ENCODE peak calls at places on chromosomes 11 and 22, in four cellular contexts. D, G, X and M are unnamed samples.

GRCh38 chr11:5596611-5597201 is at the start of gene TRIM6:
- DNase-seq in G (peak), X (peak), D (peak), M (peak)

GRCh38 chr11:75013051-75013450 is 24.3 kb downstream of the NEU3 start:
- DNase-seq in D (peak), X (no peak), G (no peak), M (no peak)

GRCh38 chr11:27812341-27812740 is 112.1 kb upstream of the BDNF start:
- DNase-seq in D (no peak), X (peak), G (no peak), M (no peak)

GRCh38 chr11:67031791-67032561 is 9.0 kb downstream of the SYT12 start:
- DNase-seq in D (peak), G (no peak), X (peak), M (no peak)

GRCh38 chr22:47134222-47134621 is 371.8 kb downstream of the TBC1D22A start:
- DNase-seq in X (no peak), G (no peak), D (no peak), M (no peak)

GRCh38 chr11:44899959-44900358 is 50.7 kb downstream of the TP53I11 start:
- DNase-seq in D (peak), G (no peak), X (peak), M (peak)

GRCh38 chr11:65403607-65404121 is 17.2 kb downstream of the FRMD8 start:
- DNase-seq in G (no peak), D (no peak), X (no peak), M (no peak)

GRCh38 chr11:35171226-35171625 is 32.3 kb downstream of the CD44 start:
- DNase-seq in G (no peak), X (no peak), D (no peak), M (no peak)

GRCh38 chr11:103091024-103091423 is 936 bp downstream of the DCUN1D5 start:
- DNase-seq in X (peak), G (no peak), D (peak), M (peak)

GRCh38 chr11:19216709-19217374 is 15.1 kb upstream of the CSRP3 start:
- DNase-seq in D (no peak), G (no peak), X (no peak), M (no peak)

GRCh38 chr11:107183963-107184362 is 165.7 kb upstream of the GUCY1A2 start:
- DNase-seq in X (no peak), D (no peak), G (no peak), M (no peak)

GRCh38 chr22:16917144-16918003 is 90.6 kb downstream of the GAB4 start:
- DNase-seq in X (peak), G (peak), D (peak), M (peak)

GRCh38 chr11:61895046-61895717 is 3.8 kb upstream of the FADS3 start:
- DNase-seq in G (no peak), D (no peak), X (no peak), M (no peak)

GRCh38 chr11:43644626-43645299 is 35.8 kb upstream of the HSD17B12 start:
- DNase-seq in G (no peak), D (peak), X (peak), M (no peak)

GRCh38 chr11:41497974-41498373 is 38.5 kb upstream of the LRRC4C start:
- DNase-seq in X (peak), G (no peak), D (no peak), M (no peak)

GRCh38 chr11:92500463-92500862 is 275.8 kb downstream of the FAT3 start:
- DNase-seq in X (no peak), G (no peak), D (no peak), M (peak)

GRCh38 chr11:30488304-30488998 is 97.7 kb downstream of the MPPED2 start:
- DNase-seq in G (peak), X (peak), D (peak), M (no peak)

GRCh38 chr22:29331213-29331612 is 15.7 kb upstream of the RASL10A start:
- DNase-seq in G (no peak), X (no peak), D (no peak), M (no peak)

GRCh38 chr11:66047541-66048365 is 1.2 kb downstream of the GAL3ST3 start:
- DNase-seq in G (no peak), D (no peak), X (no peak), M (no peak)

GRCh38 chr11:48036011-48036410 is 55.7 kb downstream of the PTPRJ start:
- DNase-seq in G (no peak), D (no peak), X (no peak), M (no peak)

GRCh38 chr11:10096987-10097386 is 197.0 kb downstream of the SBF2 start:
- DNase-seq in G (no peak), D (no peak), X (no peak), M (no peak)

GRCh38 chr22:43201486-43202219 is 14.7 kb upstream of the TTLL12 start:
- DNase-seq in G (no peak), D (no peak), X (no peak), M (no peak)

GRCh38 chr11:95593101-95593500 is 196.5 kb downstream of the FAM76B start:
- DNase-seq in G (no peak), X (no peak), D (no peak), M (no peak)

GRCh38 chr22:48886604-48887393 is 940.9 kb downstream of the BRD1 start:
- DNase-seq in G (no peak), D (no peak), X (no peak), M (no peak)

GRCh38 chr22:19038164-19038546 is 84.1 kb downstream of the DGCR2 start:
- DNase-seq in X (no peak), G (no peak), D (no peak), M (no peak)

GRCh38 chr22:19039448-19039780 is 82.8 kb downstream of the DGCR2 start:
- DNase-seq in G (no peak), D (no peak), X (no peak), M (no peak)

GRCh38 chr22:19037282-19038163 is 84.7 kb downstream of the DGCR2 start:
- DNase-seq in G (no peak), X (no peak), D (no peak), M (no peak)

GRCh38 chr22:19039796-19040580 is 82.2 kb downstream of the DGCR2 start:
- DNase-seq in D (no peak), X (no peak), G (no peak), M (no peak)

DNA sequence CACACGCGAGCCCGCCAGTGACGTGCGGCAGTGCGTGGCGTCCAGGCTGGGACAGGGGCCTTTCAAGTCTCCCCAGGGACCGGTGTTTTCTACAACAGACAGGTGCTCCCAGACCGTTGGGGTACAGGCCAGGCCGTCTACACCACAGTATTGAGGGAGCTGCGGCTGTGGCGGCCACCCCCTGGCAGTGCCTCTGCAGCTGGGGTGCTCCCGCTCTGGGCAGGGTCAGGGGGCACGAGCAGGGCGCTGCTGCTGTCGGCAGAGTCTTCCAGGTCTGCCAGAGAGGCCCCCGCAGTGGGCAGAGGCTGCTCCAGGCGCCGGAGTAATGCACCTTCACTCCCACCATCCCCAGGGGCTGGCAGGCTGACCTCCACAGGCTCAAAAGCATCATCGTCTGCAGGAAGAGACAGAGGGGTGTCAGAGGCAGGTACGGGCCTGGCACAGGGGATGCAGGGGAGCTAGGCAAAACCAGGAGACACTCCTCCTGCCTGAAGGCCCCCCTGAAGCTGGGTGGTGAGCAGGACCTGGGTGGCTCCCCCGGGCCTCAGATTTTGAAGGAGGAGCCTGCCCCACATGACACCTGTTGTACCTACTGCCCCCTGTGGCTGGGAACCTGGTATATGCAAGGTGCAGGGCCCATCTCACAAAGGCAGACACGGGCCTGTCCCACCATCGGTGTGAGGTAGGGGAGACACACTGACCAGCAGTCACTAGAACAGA is 83.3 kb downstream of the DGCR2 start:
- DNase-seq in X (no peak), G (no peak), D (no peak), M (no peak)
- TF ChIP-seq CTCF in X (no peak), G (no peak), D (no peak), M (no peak)

GRCh38 chr22:35739642-35740041 is 22.0 kb downstream of the APOL5 start:
- DNase-seq in X (no peak), G (no peak), D (peak), M (no peak)
- TF ChIP-seq CTCF in X (peak), G (no peak), D (peak), M (no peak)

DNA sequence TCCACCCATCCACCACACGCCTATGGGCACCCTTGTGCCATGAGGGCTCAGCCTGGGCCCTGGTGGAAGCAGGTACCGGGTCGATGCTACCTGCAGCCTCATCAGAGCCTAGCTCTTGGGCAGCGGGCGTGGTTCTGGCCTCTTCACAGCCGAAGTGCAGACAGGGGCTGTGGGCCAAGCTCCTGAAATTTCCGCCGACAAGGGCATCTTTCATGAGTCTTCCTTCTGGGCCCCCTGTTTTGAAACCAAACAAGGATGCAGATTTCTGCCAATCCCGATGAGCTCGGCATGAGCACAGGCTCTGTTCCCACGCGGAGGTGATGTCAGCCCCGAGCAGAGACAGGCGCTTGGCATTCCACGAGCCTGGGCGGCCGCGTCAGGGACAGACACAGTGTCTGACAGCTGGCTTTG is 22.6 kb upstream of the MGAT3 start:
- DNase-seq in D (no peak), X (no peak), G (no peak), M (no peak)
- TF ChIP-seq CTCF in D (no peak), X (no peak), G (no peak), M (no peak)

GRCh38 chr22:38136607-38137006 is 26.1 kb upstream of the BAIAP2L2 start:
- DNase-seq in X (peak), D (no peak), G (no peak), M (no peak)
- TF ChIP-seq CTCF in X (no peak), D (no peak), G (no peak), M (no peak)

GRCh38 chr22:36445158-36445668 is 36.2 kb downstream of the TXN2 start:
- DNase-seq in G (no peak), D (no peak), X (peak), M (no peak)

GRCh38 chr22:36449776-36450175 is 31.7 kb downstream of the TXN2 start:
- DNase-seq in G (no peak), X (no peak), D (no peak), M (no peak)

GRCh38 chr22:36443198-36443770 is 38.2 kb downstream of the TXN2 start:
- DNase-seq in D (no peak), G (no peak), X (no peak), M (no peak)

GRCh38 chr22:36442506-36443197 is 38.8 kb downstream of the TXN2 start:
- DNase-seq in G (no peak), X (no peak), D (no peak), M (no peak)

DNA sequence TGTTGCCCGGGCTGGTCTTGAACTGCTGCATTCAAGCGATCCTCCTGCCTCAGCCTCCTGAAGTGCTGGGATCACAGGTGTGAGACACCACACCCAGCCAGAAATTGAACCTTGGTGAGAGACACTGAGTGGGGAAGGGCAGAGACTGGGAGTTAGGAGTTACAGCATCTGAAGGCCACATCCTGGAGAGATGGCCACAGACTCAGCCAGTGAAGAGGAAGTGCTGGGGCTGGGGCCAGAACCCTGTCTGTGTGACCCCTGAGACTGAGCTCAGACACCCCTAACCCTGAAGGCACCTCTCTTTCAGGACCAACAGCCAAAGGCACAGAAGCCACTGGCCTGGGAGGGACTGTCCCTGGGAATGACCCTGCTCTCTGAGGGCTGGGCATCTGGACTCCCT is 33.8 kb downstream of the TXN2 start:
- DNase-seq in G (no peak), D (no peak), X (no peak), M (no peak)
- TF ChIP-seq CTCF in G (no peak), D (no peak), X (no peak), M (no peak)

GRCh38 chr11:2827792-2828191 is 57.8 kb downstream of the CDKN1C start:
- DNase-seq in G (no peak), X (no peak), D (no peak), M (no peak)

GRCh38 chr11:2830886-2831285 is 54.7 kb downstream of the CDKN1C start:
- DNase-seq in G (no peak), X (no peak), D (no peak), M (no peak)

GRCh38 chr11:2828585-2829330 is 56.8 kb downstream of the CDKN1C start:
- DNase-seq in D (no peak), G (no peak), X (no peak), M (no peak)

GRCh38 chr11:2831826-2832717 is 53.5 kb downstream of the CDKN1C start:
- DNase-seq in D (no peak), X (no peak), G (no peak), M (no peak)

GRCh38 chr11:2830030-2830812 is 55.4 kb downstream of the CDKN1C start:
- DNase-seq in X (no peak), G (no peak), D (no peak), M (no peak)
- TF ChIP-seq CTCF in X (no peak), G (no peak), D (no peak), M (no peak)

GRCh38 chr11:20661445-20661844 is 7.9 kb upstream of the NELL1 start:
- DNase-seq in D (no peak), X (no peak), G (no peak), M (no peak)
- TF ChIP-seq CTCF in D (no peak), X (no peak), G (no peak), M (no peak)

GRCh38 chr11:121533556-121534050 is 80.8 kb upstream of the SORL1-AS1 start:
- DNase-seq in X (no peak), G (no peak), D (no peak), M (no peak)

GRCh38 chr11:121535122-121535796 is 82.5 kb upstream of the SORL1-AS1 start:
- DNase-seq in X (no peak), D (peak), G (no peak), M (no peak)

GRCh38 chr11:121536116-121536515 is 83.3 kb upstream of the SORL1-AS1 start:
- DNase-seq in G (no peak), D (no peak), X (no peak), M (no peak)

GRCh38 chr11:121538054-121538453 is 85.3 kb upstream of the SORL1-AS1 start:
- DNase-seq in X (no peak), G (no peak), D (no peak), M (no peak)

GRCh38 chr11:121534131-121535093 is 81.6 kb upstream of the SORL1-AS1 start:
- DNase-seq in D (peak), X (peak), G (no peak), M (no peak)
- TF ChIP-seq CTCF in D (peak), X (peak), G (no peak), M (no peak)

DNA sequence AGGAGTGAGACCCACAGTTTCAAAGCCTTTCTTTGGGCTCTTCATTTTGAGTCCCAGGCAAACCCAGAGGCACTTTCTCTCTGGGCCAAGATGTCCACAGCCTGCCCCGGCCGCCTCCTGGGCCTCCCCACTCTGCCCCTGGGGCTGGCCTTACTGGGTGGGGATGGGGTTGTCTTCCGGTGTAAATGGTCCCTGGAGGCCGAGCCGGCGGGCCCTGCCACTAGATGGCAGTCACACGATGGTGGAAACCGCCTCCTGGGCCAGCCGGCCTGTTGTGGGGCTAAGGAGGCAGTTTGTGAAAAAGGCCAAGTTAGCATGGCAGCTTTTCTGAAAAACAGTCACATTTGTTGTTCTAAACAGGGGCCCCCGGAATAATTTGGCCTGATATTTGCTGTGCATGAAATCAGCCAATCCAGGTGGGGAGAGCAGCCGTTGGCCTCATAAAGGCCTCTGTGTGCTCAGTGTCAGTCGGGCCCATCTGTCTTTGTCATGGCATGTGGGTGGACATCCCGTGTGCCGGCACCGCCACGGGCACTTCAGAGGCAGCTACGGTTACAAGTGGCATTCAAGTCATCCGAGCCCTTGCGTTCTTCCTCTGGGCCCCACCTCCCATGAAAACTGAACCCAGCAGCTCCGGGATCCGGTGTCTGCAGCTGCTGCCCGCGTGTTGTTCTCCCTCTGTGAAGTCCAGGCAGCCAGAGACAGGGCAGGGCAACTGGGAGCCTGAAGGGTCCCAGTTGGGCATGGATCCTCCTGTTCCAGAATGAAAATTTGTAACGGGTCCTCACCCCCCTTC is 6.6 kb downstream of the MRPL23 start:
- DNase-seq in X (no peak), D (no peak), G (no peak), M (no peak)
- TF ChIP-seq CTCF in X (no peak), D (no peak), G (no peak), M (no peak)

GRCh38 chr22:32996276-32996675 is 61.9 kb downstream of the SYN3 start:
- DNase-seq in X (no peak), D (no peak), G (no peak), M (no peak)
- TF ChIP-seq CTCF in X (no peak), D (no peak), G (no peak), M (no peak)